ENCODE peak calls at places on chromosomes 1 and 21, in ten cellular contexts. E is NCI-H1092; G is AG09319; H is CD8-positive, alpha-beta T cell; F is stimulated activated CD8-positive, alpha-beta memory T cell treated with anti-CD3 and anti-CD28 coated beads, Interleukin-2, amount 100 ng/mL, for 1 hour; I is foreskin fibroblast; C is fibroblast of gingiva; U is breast epithelium; P is foreskin keratinocyte; W is testis. J is an unnamed sample.
A peak's percentile ranks its signal among the peaks of the same experiment; 100 is the strongest.

GRCh38 chr1:244082969-244083368 is 31.9 kb downstream of the ZBTB18 start:
- DNase-seq in H (no peak), G (no peak), U (no peak), C (no peak), I (no peak), E (no peak), F (no peak), P (no peak), W (no peak), J (no peak)

GRCh38 chr21:44656868-44657267 is 864 bp upstream of the KRTAP12-3 start:
- DNase-seq in H (no peak), E (no peak), P (no peak), I (no peak), U (no peak), W (no peak), C (no peak), G (no peak), F (no peak), J (no peak)

GRCh38 chr1:11142618-11143391 is 43.1 kb upstream of the EXOSC10 start:
- DNase-seq in G (no peak), C (peak; percentile 61), P (no peak), E (no peak), W (no peak), F (no peak), U (no peak), H (no peak), I (no peak), J (no peak)

GRCh38 chr1:155983191-155984023 is 5.1 kb upstream of the ARHGEF2 start:
- DNase-seq in I (peak; percentile 95), W (no peak), C (peak; percentile 97), E (peak; percentile 60), P (peak; percentile 58), H (no peak), F (no peak), G (peak; percentile 100), U (no peak), J (peak; percentile 78)

GRCh38 chr1:1080122-1080753 is 6.1 kb upstream of the RNF223 start:
- DNase-seq in H (no peak), C (peak; percentile 16), W (peak; percentile 36), I (no peak), U (peak; percentile 69), E (no peak), F (no peak), G (no peak), P (no peak), J (no peak)

GRCh38 chr1:212791261-212791675 is 309 bp downstream of the NSL1 start:
- DNase-seq in P (peak; percentile 72), W (no peak), I (peak; percentile 80), C (peak; percentile 90), E (peak; percentile 75), H (no peak), F (no peak), U (no peak), G (peak; percentile 36), J (no peak)

GRCh38 chr1:211942583-211942982 is 92.8 kb downstream of the INTS7 start:
- DNase-seq in U (no peak), H (no peak), G (no peak), W (no peak), P (no peak), I (no peak), C (no peak), E (no peak), F (no peak), J (no peak)

GRCh38 chr1:208909011-208909410 is 664.8 kb upstream of the PLXNA2 start:
- DNase-seq in H (no peak), I (no peak), C (no peak), G (no peak), W (no peak), F (no peak), U (no peak), P (no peak), E (no peak), J (no peak)

GRCh38 chr1:210405316-210405715 is 76.6 kb downstream of the HHAT start:
- DNase-seq in I (no peak), W (no peak), G (no peak), U (no peak), P (peak; percentile 58), F (no peak), H (no peak), C (no peak), E (no peak), J (no peak)

GRCh38 chr1:171754381-171754705 is 12.5 kb upstream of the VAMP4 start:
- DNase-seq in E (no peak), I (peak; percentile 84), F (no peak), U (no peak), G (no peak), H (no peak), P (peak; percentile 88), C (peak; percentile 71), W (no peak), J (no peak)